ENCODE peak calls at places on chromosomes 11 and 22, in five cellular contexts. B is H9, O is mesenchymal stem cell, N is H1, W is neuronal stem cell. H is an unnamed sample.

GRCh38 chr11:58301576-58301975 is 33.5 kb upstream of the OR10W1 start:
- DNase-seq in W (no peak), B (no peak), O (no peak), N (no peak), H (no peak)

GRCh38 chr22:29691636-29692326 is 28.0 kb upstream of the CABP7 start:
- DNase-seq in B (peak; percentile 81), N (no peak), O (no peak), W (no peak), H (peak; percentile 77)

GRCh38 chr11:118870396-118871343 is 13.0 kb upstream of the CXCR5 start:
- DNase-seq in N (peak; percentile 63), W (no peak), B (no peak), O (no peak), H (no peak)

GRCh38 chr11:128695539-128696221 is 1.8 kb downstream of the FLI1 start:
- DNase-seq in N (no peak), O (peak; percentile 62), W (no peak), B (no peak), H (peak; percentile 19)

GRCh38 chr11:21814169-21814568 is 378.7 kb upstream of the ANO5 start:
- DNase-seq in O (no peak), W (no peak), N (no peak), B (no peak), H (no peak)

GRCh38 chr11:127965947-127966668 is 621.2 kb downstream of the ETS1 start:
- DNase-seq in W (no peak), O (no peak), N (no peak), B (no peak), H (no peak)

GRCh38 chr11:128146926-128147605 is 440.3 kb downstream of the ETS1 start:
- DNase-seq in B (no peak), W (no peak), N (no peak), O (no peak), H (no peak)

GRCh38 chr22:49331878-49332277 is 495.8 kb downstream of the BRD1 start:
- DNase-seq in O (no peak), N (peak; percentile 17), W (no peak), B (no peak), H (no peak)

GRCh38 chr22:36796629-36797175 is 20.1 kb downstream of the PVALB start:
- DNase-seq in B (peak; percentile 45), O (no peak), N (peak; percentile 51), W (no peak), H (no peak)

GRCh38 chr11:27161071-27161470 is 120.5 kb downstream of the BBOX1 start:
- DNase-seq in N (no peak), O (peak; percentile 20), W (no peak), B (no peak), H (no peak)

GRCh38 chr22:40009231-40009769 is 14.5 kb downstream of the FAM83F start:
- DNase-seq in W (peak; percentile 83), O (no peak), N (peak; percentile 74), B (peak; percentile 81), H (no peak)

GRCh38 chr11:26599876-26600434 is 27.9 kb upstream of the MUC15 start:
- DNase-seq in B (no peak), W (no peak), N (no peak), O (no peak), H (no peak)

GRCh38 chr11:117083011-117083940 is 15.0 kb downstream of the SIK3 start:
- DNase-seq in O (no peak), N (no peak), B (no peak), W (no peak), H (no peak)

GRCh38 chr11:73177380-73178091 is 35.4 kb upstream of the FCHSD2 start:
- DNase-seq in W (no peak), N (no peak), B (no peak), O (no peak), H (no peak)

GRCh38 chr11:73176145-73176891 is 34.2 kb upstream of the FCHSD2 start:
- DNase-seq in W (no peak), B (no peak), O (no peak), N (no peak), H (no peak)

GRCh38 chr11:73176892-73177155 is 34.7 kb upstream of the FCHSD2 start:
- DNase-seq in N (no peak), O (no peak), W (no peak), B (no peak), H (no peak)

GRCh38 chr11:73178681-73179080 is 36.6 kb upstream of the FCHSD2 start:
- DNase-seq in N (no peak), W (no peak), O (no peak), B (no peak), H (no peak)

DNA sequence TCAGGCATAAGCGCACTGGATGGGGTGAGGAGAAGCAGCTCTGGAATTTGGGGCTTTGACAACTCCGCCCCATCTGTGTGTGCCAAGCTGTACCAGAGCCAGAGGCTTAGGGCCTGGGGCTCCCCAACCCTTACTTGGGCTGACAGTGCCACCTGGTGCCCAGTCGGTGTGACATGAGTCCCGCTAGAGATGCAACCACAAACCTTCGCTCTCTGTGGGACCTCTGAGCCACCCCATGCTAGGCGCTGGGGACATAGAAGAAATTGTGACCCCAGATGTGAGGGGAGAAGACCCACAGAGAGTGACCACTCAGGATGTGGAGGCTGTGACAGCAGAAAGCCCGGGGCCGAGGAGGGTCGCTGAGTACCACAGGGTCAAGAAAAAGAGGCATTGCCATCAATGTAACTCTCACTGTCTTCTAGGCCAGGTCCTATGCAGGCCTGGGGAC is 36.0 kb upstream of the FCHSD2 start:
- DNase-seq in W (peak; percentile 56), O (peak; percentile 70), N (peak; percentile 81), B (peak; percentile 77), H (peak; percentile 49)
- H3K27ac ChIP-seq in W (no peak overlapping the region), O (no peak overlapping the region), N (no peak overlapping the region), B (no peak overlapping the region), H (no peak overlapping the region)

GRCh38 chr11:63564056-63564784 is 1.0 kb upstream of the PLAAT2 start:
- DNase-seq in W (no peak), B (peak; percentile 18), O (no peak), N (no peak), H (no peak)
- H2BK12ac ChIP-seq in W (no peak overlapping the region), B (no peak overlapping the region), O (no peak overlapping the region), N (peak overlapping the region; percentile 1), H (no peak overlapping the region)

GRCh38 chr11:7555067-7555699 is 41.4 kb downstream of the PPFIBP2 start:
- DNase-seq in W (no peak), N (no peak), O (peak; percentile 40), B (no peak), H (no peak)
- H2AFZ ChIP-seq in W (no peak overlapping the region), N (no peak overlapping the region), O (peak overlapping the region; percentile 14), B (no peak overlapping the region), H (no peak overlapping the region)

GRCh38 chr11:131546218-131546895 is 175.9 kb downstream of the NTM start:
- DNase-seq in N (no peak), W (no peak), O (no peak), B (peak; percentile 39), H (no peak)
- H3K27ac ChIP-seq in N (no peak overlapping the region), W (no peak overlapping the region), O (no peak overlapping the region), B (no peak overlapping the region), H (no peak overlapping the region)

GRCh38 chr11:35763772-35764171 is 101.2 kb downstream of the TRIM44 start:
- DNase-seq in O (no peak), B (no peak), W (no peak), N (no peak), H (no peak)

GRCh38 chr11:35764414-35764813 is 101.8 kb downstream of the TRIM44 start:
- DNase-seq in B (no peak), O (no peak), N (no peak), W (no peak), H (no peak)

GRCh38 chr11:35763301-35763700 is 100.7 kb downstream of the TRIM44 start:
- DNase-seq in B (no peak), W (no peak), N (no peak), O (no peak), H (no peak)

GRCh38 chr11:35766651-35767050 is 104.1 kb downstream of the TRIM44 start:
- DNase-seq in B (no peak), W (no peak), N (no peak), O (no peak), H (no peak)

GRCh38 chr11:35765211-35765610 is 102.6 kb downstream of the TRIM44 start:
- DNase-seq in W (no peak), O (no peak), N (no peak), B (no peak), H (peak; percentile 5)
- H2BK12ac ChIP-seq in W (no peak overlapping the region), O (no peak overlapping the region), N (no peak overlapping the region), B (no peak overlapping the region), H (no peak overlapping the region)

GRCh38 chr11:78426845-78427244 is 9.2 kb upstream of the GAB2 start:
- DNase-seq in N (no peak), B (no peak), W (no peak), O (no peak), H (no peak)
- H2AFZ ChIP-seq in N (no peak overlapping the region), B (no peak overlapping the region), W (no peak overlapping the region), O (no peak overlapping the region), H (no peak overlapping the region)

GRCh38 chr22:42719133-42719532 is 1.5 kb downstream of the A4GALT start:
- DNase-seq in N (no peak), O (peak; percentile 36), W (no peak), B (no peak), H (peak; percentile 79)

GRCh38 chr22:42720263-42721044 is at the start of gene A4GALT:
- DNase-seq in N (peak; percentile 71), O (no peak), W (no peak), B (peak; percentile 51), H (peak; percentile 42)

GRCh38 chr22:42719656-42720262 is 911 bp downstream of the A4GALT start:
- DNase-seq in N (no peak), O (peak; percentile 24), W (no peak), B (no peak), H (peak; percentile 46)

GRCh38 chr22:42724062-42724461 is 3.4 kb upstream of the A4GALT start:
- DNase-seq in N (no peak), O (no peak), B (no peak), W (no peak), H (no peak)

GRCh38 chr22:42721045-42721434 is 370 bp upstream of the A4GALT start:
- DNase-seq in B (no peak), N (no peak), O (no peak), W (no peak), H (no peak)
- H3K27ac ChIP-seq in B (no peak overlapping the region), N (no peak overlapping the region), O (no peak overlapping the region), W (no peak overlapping the region), H (no peak overlapping the region)

GRCh38 chr11:36240178-36240577 is 49.0 kb downstream of the COMMD9 start:
- DNase-seq in O (no peak), B (no peak), N (no peak), W (no peak), H (no peak)
- H2BK12ac ChIP-seq in O (no peak overlapping the region), B (no peak overlapping the region), N (no peak overlapping the region), W (no peak overlapping the region), H (no peak overlapping the region)

DNA sequence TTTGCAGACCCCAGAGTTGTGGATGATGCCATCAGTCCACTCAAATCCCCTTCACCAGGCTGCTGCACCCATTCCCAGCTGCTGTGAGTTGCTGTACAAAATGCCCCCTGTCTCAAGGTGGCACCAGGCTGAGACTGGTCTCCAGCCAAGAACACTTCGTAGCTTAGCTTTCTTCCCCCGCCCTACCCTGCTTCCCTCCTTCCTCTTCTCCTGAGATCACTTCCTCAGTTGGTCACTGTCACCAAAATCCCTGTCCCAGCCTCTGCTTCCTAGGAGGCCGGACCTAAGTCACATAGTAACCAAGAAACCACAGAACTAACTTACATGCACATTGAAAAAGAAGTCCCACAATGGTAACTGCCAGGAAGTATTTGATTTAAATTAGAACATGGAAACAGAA is 18.4 kb upstream of the ARRB1 start:
- DNase-seq in N (no peak), B (no peak), O (no peak), W (no peak), H (no peak)
- H2AFZ ChIP-seq in N (no peak overlapping the region), B (no peak overlapping the region), O (no peak overlapping the region), W (no peak overlapping the region), H (no peak overlapping the region)

H was measured in trophoblast cell.